ENCODE peak calls at places on chromosomes 1 and 21, in five cellular contexts. D, P, E, V and G are unnamed samples.

GRCh38 chr1:29408831-29409605 is 172.7 kb downstream of the PTPRU start:
- DNase-seq in D (no peak), P (no peak), E (no peak), V (peak), G (no peak)

GRCh38 chr1:208988811-208989222 is 594.7 kb upstream of the CAMK1G start:
- DNase-seq in D (no peak), P (peak), E (no peak), V (no peak), G (no peak)

GRCh38 chr1:244599937-244600350 is 53.0 kb upstream of the DESI2 start:
- DNase-seq in D (peak), P (peak), E (peak), V (no peak), G (no peak)

GRCh38 chr21:23876925-23877558 is 1730.2 kb downstream of the MRPL39 start:
- DNase-seq in D (no peak), P (no peak), E (no peak), V (no peak), G (no peak)

GRCh38 chr1:7267493-7267892 is 482.2 kb downstream of the CAMTA1 start:
- DNase-seq in D (no peak), P (no peak), E (peak), V (peak), G (no peak)

GRCh38 chr1:30638811-30639210 is 84.6 kb downstream of the MATN1 start:
- DNase-seq in D (no peak), P (no peak), E (no peak), V (no peak), G (no peak)

GRCh38 chr1:17201201-17202021 is 3.5 kb upstream of the PADI1 start:
- DNase-seq in D (no peak), P (no peak), E (no peak), V (peak), G (no peak)

GRCh38 chr1:108830119-108831008 is 26.5 kb downstream of the AKNAD1 start:
- DNase-seq in D (peak), P (peak), E (peak), V (peak), G (no peak)

GRCh38 chr1:236304682-236305081 is 22.9 kb upstream of the ERO1B start:
- DNase-seq in D (no peak), P (no peak), E (no peak), V (no peak), G (no peak)

GRCh38 chr1:210260087-210260486 is 27.5 kb downstream of the SERTAD4 start:
- DNase-seq in D (no peak), P (no peak), E (no peak), V (no peak), G (no peak)

GRCh38 chr1:52676249-52676903 is 21.8 kb downstream of the COA7 start:
- DNase-seq in D (peak), P (no peak), E (no peak), V (peak), G (no peak)

GRCh38 chr1:41003640-41004220 is 17.8 kb downstream of the SLFNL1 start:
- DNase-seq in D (peak), P (peak), E (peak), V (peak), G (peak)

GRCh38 chr1:179794669-179795068 is 51.6 kb downstream of the FAM163A start:
- DNase-seq in D (no peak), P (no peak), E (no peak), V (no peak), G (no peak)

GRCh38 chr1:60133848-60134247 is 60.3 kb upstream of the C1orf87 start:
- DNase-seq in D (no peak), P (no peak), E (peak), V (no peak), G (no peak)

GRCh38 chr1:227870375-227870774 is 54.9 kb downstream of the PRSS38 start:
- DNase-seq in D (no peak), P (no peak), E (no peak), V (no peak), G (no peak)

GRCh38 chr1:200917291-200917817 is 22.7 kb downstream of the INAVA start:
- DNase-seq in D (no peak), P (no peak), E (no peak), V (no peak), G (no peak)

GRCh38 chr1:227124461-227124860 is 184.4 kb downstream of the COQ8A start:
- DNase-seq in D (no peak), P (no peak), E (peak), V (no peak), G (no peak)

GRCh38 chr1:202164271-202165037 is 4.1 kb upstream of the PTPN7 start:
- DNase-seq in D (no peak), P (no peak), E (no peak), V (peak), G (no peak)

GRCh38 chr1:14541348-14541747 is 57.1 kb upstream of the KAZN start:
- DNase-seq in D (no peak), P (no peak), E (no peak), V (no peak), G (no peak)

GRCh38 chr1:151108331-151108730 is 37.8 kb downstream of the GABPB2 start:
- DNase-seq in D (no peak), P (no peak), E (no peak), V (no peak), G (no peak)

GRCh38 chr1:186568221-186568620 is 107.3 kb upstream of the PDC start:
- DNase-seq in D (no peak), P (no peak), E (no peak), V (no peak), G (no peak)

GRCh38 chr1:192700834-192701271 is 64.9 kb downstream of the RGS13 start:
- DNase-seq in D (no peak), P (no peak), E (peak), V (no peak), G (no peak)

GRCh38 chr1:58936973-58937372 is 153.1 kb upstream of the JUN start:
- DNase-seq in D (no peak), P (no peak), E (no peak), V (no peak), G (no peak)

GRCh38 chr1:57468661-57469523 is 45.0 kb upstream of the DAB1 start:
- DNase-seq in D (no peak), P (no peak), E (peak), V (no peak), G (no peak)

GRCh38 chr1:36609241-36610027 is 126.7 kb upstream of the CSF3R start:
- DNase-seq in D (peak), P (peak), E (peak), V (no peak), G (peak)

GRCh38 chr1:55593299-55593698 is 378.1 kb upstream of the USP24 start:
- DNase-seq in D (no peak), P (no peak), E (no peak), V (no peak), G (no peak)

GRCh38 chr1:101203812-101204540 is 32.8 kb upstream of the S1PR1 start:
- DNase-seq in D (no peak), P (no peak), E (peak), V (no peak), G (peak)

GRCh38 chr1:207454046-207454964 is at the start of gene CR2:
- DNase-seq in D (peak), P (no peak), E (no peak), V (no peak), G (peak)

GRCh38 chr1:159854101-159854692 is 8.3 kb downstream of the VSIG8 start:
- DNase-seq in D (peak), P (peak), E (no peak), V (peak), G (peak)

GRCh38 chr1:244952940-244953339 is 88.6 kb upstream of the HNRNPU start:
- DNase-seq in D (no peak), P (no peak), E (no peak), V (no peak), G (no peak)

GRCh38 chr1:228208831-228209524 is 1.1 kb downstream of the OBSCN start:
- DNase-seq in D (no peak), P (no peak), E (no peak), V (peak), G (no peak)

GRCh38 chr1:1629430-1630190 is 2.4 kb upstream of the MMP23B start:
- DNase-seq in D (no peak), P (no peak), E (no peak), V (peak), G (no peak)

GRCh38 chr1:12188657-12189327 is 22.0 kb downstream of the TNFRSF1B start:
- DNase-seq in D (no peak), P (no peak), E (no peak), V (no peak), G (no peak)

GRCh38 chr1:240230821-240231220 is 139.1 kb downstream of the FMN2 start:
- DNase-seq in D (no peak), P (no peak), E (no peak), V (no peak), G (no peak)

GRCh38 chr1:44368471-44369151 is 13.6 kb upstream of the ERI3 start:
- DNase-seq in D (no peak), P (no peak), E (no peak), V (peak), G (no peak)

GRCh38 chr21:34279285-34279684 is 84.5 kb upstream of the KCNE2 start:
- DNase-seq in D (no peak), P (no peak), E (no peak), V (no peak), G (no peak)

GRCh38 chr1:221035680-221036153 is 156.5 kb downstream of the HLX start:
- DNase-seq in D (no peak), P (peak), E (peak), V (no peak), G (peak)

GRCh38 chr21:42980959-42981523 is 6.7 kb downstream of the PKNOX1 start:
- DNase-seq in D (no peak), P (no peak), E (no peak), V (no peak), G (no peak)

GRCh38 chr1:47235280-47235679 is 3.3 kb upstream of the TAL1 start:
- DNase-seq in D (no peak), P (no peak), E (no peak), V (peak), G (no peak)

GRCh38 chr1:94418664-94419655 is 771 bp downstream of the ABCD3 start:
- DNase-seq in D (peak), P (no peak), E (peak), V (peak), G (peak)

DNA sequence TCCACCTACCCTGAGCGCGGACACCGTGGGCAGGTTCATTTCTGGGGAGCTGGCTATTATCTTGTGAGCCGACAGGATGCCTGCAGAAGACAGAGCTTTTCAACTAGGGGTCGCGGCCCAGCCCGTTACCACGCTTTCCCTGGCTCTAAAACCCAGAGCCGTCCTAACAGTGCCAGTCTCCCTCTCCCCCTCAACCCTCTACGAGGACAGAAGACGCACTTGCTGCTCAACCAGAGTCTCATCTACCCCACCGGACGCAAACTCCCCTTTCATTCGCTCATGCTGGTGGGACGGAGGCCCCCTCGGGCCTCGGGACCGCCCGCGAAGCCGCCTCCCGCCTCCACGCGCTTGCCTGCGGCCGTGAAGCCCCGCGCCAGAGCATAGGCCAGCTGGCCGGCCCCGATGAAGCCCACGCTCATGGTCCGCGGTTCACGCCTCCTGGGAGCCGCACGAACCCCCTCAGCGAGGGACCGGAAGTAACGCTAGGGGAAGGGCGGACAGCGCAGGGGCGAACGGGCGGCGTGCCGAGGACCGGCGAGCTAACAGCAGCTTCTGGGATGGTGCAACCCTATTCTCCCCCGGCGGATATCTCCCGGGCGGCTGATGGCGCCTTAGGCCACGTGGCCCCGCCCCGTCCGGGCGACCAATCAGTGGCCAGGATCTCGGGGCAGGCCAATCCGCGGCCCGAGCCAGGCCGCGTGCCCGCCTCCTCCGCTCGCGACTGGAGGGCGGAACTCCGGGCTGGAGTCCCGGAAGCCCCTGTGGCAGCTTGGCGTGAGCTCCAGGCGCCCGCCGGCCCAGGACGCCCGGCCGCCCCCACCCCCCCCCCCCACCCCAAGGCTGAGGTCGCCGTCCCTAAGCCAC is at the start of gene PYCR2:
- DNase-seq in D (peak), P (peak), E (peak), V (peak), G (peak)
- TF ChIP-seq POLR2A in D (peak), P (peak), E (peak), V (no peak), G (peak)

GRCh38 chr21:44301961-44302406 is 2.1 kb downstream of the PFKL start:
- DNase-seq in D (peak), P (no peak), E (no peak), V (no peak), G (no peak)
- TF ChIP-seq POLR2A in D (no peak), P (peak), E (no peak), V (no peak), G (no peak)

GRCh38 chr1:117758444-117759316 is 152.8 kb downstream of the TENT5C start:
- DNase-seq in D (peak), P (peak), E (peak), V (no peak), G (peak)
- TF ChIP-seq POLR2A in D (no peak), P (no peak), E (no peak), V (no peak), G (no peak)

GRCh38 chr1:167221804-167222610 is 1.3 kb downstream of the POU2F1 start:
- DNase-seq in D (peak), P (peak), E (peak), V (peak), G (peak)
- TF ChIP-seq POLR2A in D (peak), P (no peak), E (no peak), V (peak), G (peak)

DNA sequence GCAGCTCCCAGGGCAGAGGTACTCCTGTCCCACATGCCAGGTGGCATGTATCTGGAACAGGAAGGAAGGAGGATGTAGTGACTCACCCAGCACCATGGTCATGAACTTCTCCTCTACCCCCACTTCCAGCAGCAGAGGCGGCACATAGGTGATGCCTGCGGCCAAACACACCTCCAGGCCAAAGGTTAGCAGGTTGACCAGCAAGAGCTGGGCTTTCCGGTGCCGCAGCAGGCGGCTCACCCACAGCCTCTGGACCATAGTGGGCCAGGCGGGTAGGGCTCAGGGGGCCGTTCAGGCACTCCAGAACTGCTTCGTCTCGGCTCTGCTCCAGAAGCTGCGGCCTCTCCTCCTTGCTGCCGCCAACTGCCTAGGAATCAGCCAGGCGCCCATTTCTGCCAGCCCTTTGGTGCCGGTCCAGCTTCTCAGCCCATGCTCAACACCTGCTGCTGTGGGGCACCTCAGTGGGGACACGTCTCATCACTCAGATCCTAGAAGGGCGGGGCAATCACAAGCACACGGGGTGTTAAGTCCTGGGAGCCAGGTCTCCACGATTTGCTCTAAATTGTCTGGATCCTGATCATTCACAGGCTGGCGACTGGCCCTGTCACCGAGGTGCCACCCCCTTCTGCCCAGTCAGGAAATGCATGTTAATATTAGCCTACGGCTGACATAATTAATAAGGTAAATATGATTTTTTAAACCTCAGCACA is 15.8 kb downstream of the SLC45A3 start:
- DNase-seq in D (peak), P (peak), E (peak), V (no peak), G (no peak)
- TF ChIP-seq POLR2A in D (no peak), P (no peak), E (no peak), V (no peak), G (no peak)

DNA sequence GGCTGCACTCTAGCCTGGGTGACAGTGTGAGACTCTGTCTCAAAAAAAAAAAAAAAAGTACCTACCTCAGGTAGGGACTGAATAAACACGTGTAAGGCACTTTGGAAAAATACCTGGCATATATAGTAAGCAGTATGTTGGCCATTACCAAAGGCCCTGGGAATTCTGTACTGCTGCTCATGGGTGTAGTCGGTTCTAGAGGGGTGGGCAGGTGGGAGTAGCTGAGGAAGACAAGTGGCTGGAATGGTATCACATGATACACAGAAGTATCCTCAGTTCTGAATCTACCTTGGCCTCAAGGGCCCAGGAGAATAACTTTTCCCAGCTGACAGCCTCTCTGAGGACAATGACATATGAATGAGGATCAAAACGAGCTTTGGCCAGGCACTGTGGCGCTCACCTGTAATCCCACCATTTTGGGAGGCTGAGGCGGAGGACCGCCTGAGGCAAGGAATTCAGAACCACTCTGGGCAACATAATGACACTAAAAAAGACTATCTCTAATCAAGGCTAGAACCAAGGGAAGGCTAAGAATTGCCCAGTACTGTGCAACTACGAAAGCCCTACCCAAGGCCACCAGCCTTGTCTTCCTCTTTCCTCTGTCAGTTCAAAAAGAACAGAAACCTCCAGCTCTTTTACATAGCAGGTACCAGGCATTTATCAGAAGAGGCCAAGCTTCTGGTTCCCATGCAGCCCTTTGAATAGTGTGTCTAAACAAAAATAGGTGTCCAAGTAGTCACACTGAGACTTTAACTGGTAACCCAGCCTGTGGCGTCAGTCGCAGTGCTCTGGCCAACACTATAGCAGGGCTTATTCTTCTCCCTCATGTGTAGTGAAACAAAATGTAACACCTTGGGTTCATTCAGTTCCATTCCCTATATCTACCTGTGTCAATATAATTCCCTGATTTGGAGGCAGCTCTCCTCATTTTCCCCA is 10.2 kb downstream of the MMACHC start:
- DNase-seq in D (no peak), P (no peak), E (no peak), V (no peak), G (no peak)
- TF ChIP-seq POLR2A in D (no peak), P (no peak), E (no peak), V (no peak), G (no peak)

GRCh38 chr1:39690943-39691382 is 270 bp downstream of the HPCAL4 start:
- DNase-seq in D (no peak), P (no peak), E (no peak), V (no peak), G (no peak)
- TF ChIP-seq POLR2A in D (no peak), P (no peak), E (no peak), V (no peak), G (no peak)